ENCODE peak calls at places on chromosomes 12 and 14, in five cellular contexts. S, H, U, B and C are unnamed samples.

GRCh38 chr12:47805417-47805816 is 14.3 kb downstream of the HDAC7 start:
- DNase-seq in S (no peak), H (no peak), U (peak), B (no peak), C (no peak)

GRCh38 chr12:90514325-90514724 is 440.7 kb downstream of the CCER1 start:
- DNase-seq in S (no peak), H (no peak), U (peak), B (no peak), C (peak)

GRCh38 chr12:106133136-106134087 is 5.3 kb downstream of the NUAK1 start:
- DNase-seq in S (peak), H (no peak), U (no peak), B (no peak), C (no peak)

GRCh38 chr14:99387880-99388279 is 92.8 kb downstream of the SETD3 start:
- DNase-seq in S (no peak), H (no peak), U (no peak), B (no peak), C (no peak)

GRCh38 chr12:31368666-31369361 is 42.9 kb upstream of the SINHCAF start:
- DNase-seq in S (peak), H (no peak), U (no peak), B (peak), C (no peak)

GRCh38 chr12:31589582-31589895 is 1.4 kb downstream of the DENND5B start:
- DNase-seq in S (peak), H (no peak), U (no peak), B (no peak), C (no peak)

GRCh38 chr14:23478109-23478698 is 8.7 kb downstream of the NGDN start:
- DNase-seq in S (peak), H (peak), U (peak), B (peak), C (no peak)

GRCh38 chr12:46676396-46676795 is 149.4 kb downstream of the SLC38A4 start:
- DNase-seq in S (no peak), H (no peak), U (no peak), B (no peak), C (no peak)

GRCh38 chr14:106308839-106309389 is 782.5 kb downstream of the TMEM121 start:
- DNase-seq in S (peak), H (no peak), U (no peak), B (peak), C (no peak)

GRCh38 chr14:64932231-64932630 is 10.3 kb downstream of the GPX2 start:
- DNase-seq in S (no peak), H (no peak), U (no peak), B (no peak), C (no peak)

GRCh38 chr12:26651566-26652188 is 181.3 kb downstream of the ITPR2 start:
- DNase-seq in S (peak), H (peak), U (peak), B (peak), C (peak)

GRCh38 chr12:123286997-123287396 is 15.3 kb upstream of the CDK2AP1 start:
- DNase-seq in S (no peak), H (no peak), U (no peak), B (no peak), C (no peak)

GRCh38 chr12:23830210-23830609 is 119.3 kb downstream of the SOX5 start:
- DNase-seq in S (peak), H (no peak), U (no peak), B (no peak), C (no peak)

GRCh38 chr12:104632724-104633181 is 176.0 kb downstream of the CHST11 start:
- DNase-seq in S (no peak), H (peak), U (peak), B (no peak), C (no peak)

GRCh38 chr12:117790198-117790597 is 178.6 kb downstream of the KSR2 start:
- DNase-seq in S (no peak), H (no peak), U (no peak), B (no peak), C (no peak)

GRCh38 chr12:47729233-47729632 is 3.9 kb upstream of the ENDOU start:
- DNase-seq in S (no peak), H (no peak), U (no peak), B (no peak), C (no peak)

GRCh38 chr12:111311011-111311410 is 57.9 kb downstream of the PHETA1 start:
- DNase-seq in S (no peak), H (no peak), U (no peak), B (no peak), C (no peak)

GRCh38 chr12:90174198-90174510 is 465.5 kb upstream of the ATP2B1 start:
- DNase-seq in S (no peak), H (no peak), U (no peak), B (no peak), C (no peak)

DNA sequence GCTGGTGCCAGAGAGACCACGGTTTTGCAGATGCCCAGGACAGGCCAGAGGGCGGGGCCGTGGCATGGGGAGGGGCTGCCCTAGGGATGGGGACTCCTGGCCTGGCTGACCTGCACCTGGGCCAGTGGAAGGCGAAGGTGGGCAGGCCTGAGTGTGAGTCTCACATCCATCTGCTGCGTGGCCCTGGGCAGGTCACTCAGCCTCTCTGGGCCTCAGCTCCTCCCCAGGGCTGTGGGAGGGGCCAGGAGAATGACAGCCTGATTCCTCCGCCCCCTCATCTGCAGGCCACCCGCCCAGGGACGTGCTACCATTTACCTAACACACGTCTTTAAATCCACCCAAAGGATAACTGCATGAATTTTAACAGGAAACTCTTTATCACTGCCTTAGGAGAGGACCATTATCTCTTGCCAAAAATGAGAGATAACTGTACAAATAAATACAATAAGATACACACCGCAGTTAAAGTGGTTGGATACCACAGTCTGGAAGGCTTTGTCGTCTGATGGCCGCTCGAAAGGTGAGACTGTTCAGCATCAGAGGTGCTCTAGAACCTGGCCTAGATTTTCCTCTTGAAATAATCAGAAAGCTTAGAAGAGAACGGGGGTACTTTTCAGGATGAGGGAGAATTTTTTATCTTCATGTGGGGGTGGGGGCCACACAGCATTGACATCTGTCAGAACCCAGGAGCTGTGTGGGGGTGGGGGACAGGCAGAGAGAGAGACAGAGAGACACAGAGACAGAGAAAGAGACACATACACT is 90.7 kb downstream of the GALNT9 start:
- DNase-seq in S (no peak), H (no peak), U (peak), B (no peak), C (no peak)
- H3K4me3 ChIP-seq in S (no peak), H (no peak), U (no peak), B (no peak), C (no peak)

DNA sequence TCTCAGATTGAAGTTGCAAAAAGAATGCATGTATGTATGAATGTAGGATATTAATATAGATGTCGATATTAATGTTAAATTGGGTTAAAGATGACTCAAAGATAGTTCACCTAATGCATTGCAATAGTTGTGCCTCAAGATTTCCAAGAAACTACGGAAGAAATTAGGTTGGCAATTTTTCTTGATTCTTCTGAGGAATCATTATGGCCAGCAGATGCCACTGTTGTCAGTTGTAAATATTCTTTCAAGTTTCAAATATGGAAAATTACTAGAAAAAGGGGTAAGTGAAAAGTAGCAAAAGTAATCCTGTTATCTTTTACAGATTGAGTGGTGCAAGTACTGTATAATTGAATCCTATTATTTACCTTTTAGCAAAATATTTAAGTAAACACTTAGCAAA is 202.1 kb downstream of the ADAMTS20 start:
- DNase-seq in S (no peak), H (no peak), U (peak), B (no peak), C (no peak)
- TF ChIP-seq CTCF in S (peak), H (peak), U (peak), B (no peak), C (peak)

DNA sequence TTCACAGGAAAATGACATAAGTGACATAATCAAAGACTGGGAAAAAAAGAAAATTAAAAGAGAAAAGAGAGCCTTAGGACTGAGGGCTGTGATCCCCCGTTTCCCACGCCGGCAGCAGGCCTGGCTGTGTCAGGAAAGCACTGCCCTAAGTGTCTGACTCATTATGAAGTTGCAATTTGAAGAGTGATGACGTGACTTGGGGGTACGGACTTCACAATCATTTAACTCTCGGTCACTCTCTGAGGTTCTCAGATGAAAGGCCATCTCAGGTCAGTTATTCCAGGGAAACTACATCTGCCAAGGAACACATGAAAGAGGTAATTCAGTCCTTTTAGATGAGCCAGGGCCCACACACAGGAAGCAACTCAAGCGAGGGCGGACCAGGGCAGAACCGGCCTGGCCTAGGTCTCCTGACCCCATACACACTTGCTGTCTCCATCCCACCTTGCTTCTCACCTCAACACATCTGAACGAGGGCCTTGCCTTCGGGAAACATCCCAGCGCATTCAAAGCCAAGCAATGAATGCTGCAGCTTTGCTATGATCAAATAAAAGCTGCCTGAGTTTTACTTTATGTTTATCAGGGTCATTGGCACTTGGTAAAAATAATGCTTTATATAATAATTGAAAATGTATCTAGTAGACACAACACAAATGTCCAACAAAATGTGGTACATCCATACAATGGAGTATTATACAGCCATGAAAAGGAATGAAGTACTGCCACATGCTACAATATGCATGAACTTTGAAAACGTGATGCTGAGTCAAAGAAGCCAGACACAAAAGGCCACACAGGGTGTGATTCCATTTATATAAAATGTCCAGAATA is 2.7 kb downstream of the SSH1 start:
- DNase-seq in S (no peak), H (peak), U (peak), B (no peak), C (peak)
- H3K4me3 ChIP-seq in S (no peak), H (peak), U (peak), B (no peak), C (peak)

GRCh38 chr14:103916636-103917262 is 11.5 kb upstream of the TDRD9 start:
- DNase-seq in S (no peak), H (no peak), U (no peak), B (no peak), C (no peak)
- TF ChIP-seq CTCF in S (no peak), H (no peak), U (no peak), B (no peak), C (no peak)

DNA sequence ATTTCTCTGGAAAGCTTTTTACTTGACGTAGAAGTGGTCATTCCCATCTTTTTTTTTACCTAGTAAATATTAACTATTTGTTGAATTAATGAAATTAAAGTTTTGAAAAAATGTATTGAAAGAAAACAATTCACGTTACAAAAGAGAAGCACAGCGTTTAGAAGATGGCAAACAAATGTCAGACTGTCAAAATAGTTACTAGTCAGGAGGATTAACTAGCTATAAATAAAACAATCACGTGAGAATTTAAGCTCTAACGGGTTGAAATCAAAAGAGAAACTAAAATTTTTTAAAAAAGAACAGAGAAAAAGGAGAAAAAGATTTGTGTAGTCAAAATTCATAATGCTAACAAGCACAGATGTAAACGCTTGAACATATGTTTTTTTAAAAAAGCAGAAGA is 26.4 kb downstream of the DDHD1 start:
- DNase-seq in S (no peak), H (no peak), U (no peak), B (no peak), C (no peak)
- H3K4me3 ChIP-seq in S (no peak), H (peak), U (no peak), B (no peak), C (no peak)

GRCh38 chr12:93197067-93197593 is 180.6 kb upstream of the NUDT4 start:
- DNase-seq in S (no peak), H (no peak), U (peak), B (no peak), C (no peak)

GRCh38 chr12:93200291-93200917 is 177.3 kb upstream of the NUDT4 start:
- DNase-seq in S (no peak), H (no peak), U (peak), B (no peak), C (no peak)

GRCh38 chr12:93199831-93200236 is 177.9 kb upstream of the NUDT4 start:
- DNase-seq in S (no peak), H (no peak), U (peak), B (no peak), C (no peak)

GRCh38 chr12:93195511-93195910 is 182.2 kb upstream of the NUDT4 start:
- DNase-seq in S (no peak), H (no peak), U (no peak), B (no peak), C (no peak)

DNA sequence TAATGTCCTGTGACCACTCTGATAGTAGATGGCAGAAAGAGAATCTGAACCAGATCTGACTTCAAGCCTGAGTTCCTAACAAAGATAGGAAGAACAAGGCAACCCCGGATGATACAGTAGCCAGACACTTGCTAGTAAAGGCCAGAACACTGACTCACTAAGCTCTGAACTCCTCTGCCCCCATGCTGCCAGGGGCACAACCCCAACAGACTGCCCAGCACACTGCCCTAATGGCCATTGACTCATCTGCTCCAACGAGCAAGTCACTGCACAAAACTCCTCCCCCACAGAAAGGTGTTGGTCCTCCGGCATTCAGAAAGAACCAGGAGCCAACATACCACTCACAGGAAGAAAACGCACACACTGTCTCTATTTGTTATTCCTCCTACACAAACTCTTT is 179.6 kb upstream of the NUDT4 start:
- DNase-seq in S (no peak), H (no peak), U (peak), B (no peak), C (no peak)
- TF ChIP-seq CTCF in S (no peak), H (no peak), U (no peak), B (no peak), C (no peak)

DNA sequence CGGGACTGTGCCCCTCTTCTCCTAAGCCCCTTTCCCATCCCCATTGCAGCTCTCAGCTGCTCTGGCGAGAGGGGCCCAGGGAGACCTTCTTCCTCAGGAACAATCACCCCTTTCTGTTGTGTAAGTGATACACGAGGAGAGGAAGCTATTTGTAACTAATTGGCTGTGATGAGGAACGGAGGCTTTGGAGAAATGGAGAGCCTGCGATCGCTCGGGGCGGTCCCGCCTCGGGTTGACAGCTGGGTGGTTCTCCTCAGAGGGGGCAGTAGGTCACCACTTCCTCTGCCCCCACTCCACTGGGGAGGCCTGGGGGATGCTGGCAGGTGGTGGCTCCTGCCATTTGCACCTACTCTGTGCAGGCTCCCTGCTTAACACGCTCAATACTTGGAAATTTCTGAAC is 6.7 kb upstream of the PGF start:
- DNase-seq in S (no peak), H (no peak), U (no peak), B (no peak), C (no peak)
- H3K4me3 ChIP-seq in S (no peak), H (no peak), U (no peak), B (no peak), C (no peak)

DNA sequence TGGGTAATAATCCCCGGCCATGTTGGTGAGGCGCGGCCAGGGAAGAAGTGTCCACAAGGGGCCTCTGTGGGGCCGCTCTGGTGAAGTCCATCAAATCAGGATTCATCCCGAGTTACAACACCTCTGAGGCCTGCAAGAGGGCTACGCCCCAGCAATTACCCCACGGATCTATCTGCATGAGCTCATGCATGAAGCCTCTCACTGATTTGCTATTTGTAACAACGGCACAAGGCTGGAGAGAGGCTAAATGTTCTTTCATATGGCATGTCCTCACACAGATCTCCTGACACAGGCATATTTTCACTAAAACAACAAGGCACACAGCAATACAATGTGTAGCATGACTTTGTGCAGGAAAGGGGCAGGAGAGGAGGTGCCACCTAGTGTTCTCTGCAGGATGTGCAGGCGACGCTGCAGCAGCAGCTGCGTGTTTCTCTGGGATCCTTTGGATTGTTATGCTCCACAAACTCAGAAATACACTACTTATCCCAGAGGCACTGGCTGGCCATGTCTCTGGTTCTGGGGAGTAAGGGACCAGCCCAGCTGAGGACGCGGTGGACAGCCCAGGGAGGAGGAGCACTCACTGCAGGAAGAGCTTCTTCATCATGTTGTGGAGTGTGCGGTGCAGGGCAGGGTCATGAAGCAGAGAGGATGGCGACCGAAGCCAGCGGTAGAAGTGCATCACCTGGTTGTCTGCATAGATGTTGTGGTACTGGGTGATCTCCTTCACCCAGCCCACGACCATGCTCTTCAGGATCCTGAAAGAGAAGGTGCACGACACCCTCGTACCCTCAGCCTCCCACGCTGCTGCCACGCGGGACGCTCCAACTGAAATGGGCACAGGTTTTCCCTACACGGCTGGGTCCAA is 20.2 kb downstream of the P2RX2 start:
- DNase-seq in S (peak), H (peak), U (peak), B (peak), C (no peak)
- TF ChIP-seq CTCF in S (peak), H (peak), U (peak), B (peak), C (peak)

GRCh38 chr12:15787801-15788200 is 1.4 kb downstream of the EPS8 start:
- DNase-seq in S (no peak), H (no peak), U (no peak), B (no peak), C (no peak)
- H3K4me3 ChIP-seq in S (peak), H (peak), U (peak), B (no peak), C (peak)